ENCODE peak calls at places on chromosomes 7 and 10, in nine cellular contexts. S, B, L, V, T, O, I, R and U are unnamed samples.
A peak's percentile ranks its signal among the peaks of the same experiment; 100 is the strongest.

GRCh38 chr7:132575336-132575986 is 809 bp downstream of the PLXNA4 start:
- DNase-seq in S (no peak), B (peak; percentile 27), L (no peak), V (peak; percentile 18), T (peak; percentile 80), O (peak; percentile 67), I (peak; percentile 68), R (peak; percentile 54), U (no peak)

GRCh38 chr10:3740157-3740871 is 44.7 kb downstream of the KLF6 start:
- DNase-seq in S (no peak), B (no peak), L (no peak), V (peak; percentile 76), T (no peak), O (no peak), I (no peak), R (no peak), U (no peak)

GRCh38 chr10:78516236-78516635 is 482.6 kb downstream of the RPS24 start:
- DNase-seq in S (peak; percentile 8), B (no peak), L (no peak), V (no peak), T (no peak), O (no peak), I (peak; percentile 33), R (no peak), U (no peak)

GRCh38 chr10:7797582-7797981 is 9.6 kb downstream of the ATP5F1C start:
- DNase-seq in S (no peak), B (no peak), L (no peak), V (peak; percentile 96), T (no peak), O (peak; percentile 30), I (no peak), R (no peak), U (no peak)

GRCh38 chr10:70540089-70540788 is 61.7 kb downstream of the PALD1 start:
- DNase-seq in S (no peak), B (no peak), L (no peak), V (no peak), T (no peak), O (no peak), I (peak; percentile 78), R (no peak), U (no peak)

GRCh38 chr7:36357054-36357453 is 32.6 kb upstream of the ANLN start:
- DNase-seq in S (no peak), B (no peak), L (no peak), V (no peak), T (no peak), O (no peak), I (no peak), R (no peak), U (no peak)

GRCh38 chr7:66281678-66282593 is 76.8 kb downstream of the TPST1 start:
- DNase-seq in S (no peak), B (peak; percentile 14), L (peak; percentile 67), V (peak; percentile 98), T (peak; percentile 72), O (peak; percentile 28), I (no peak), R (peak; percentile 46), U (no peak)

GRCh38 chr10:70958396-70958795 is 70.0 kb upstream of the PCBD1 start:
- DNase-seq in S (no peak), B (no peak), L (peak; percentile 2), V (peak; percentile 25), T (no peak), O (no peak), I (no peak), R (no peak), U (no peak)

GRCh38 chr7:36272567-36273269 is 116.9 kb upstream of the ANLN start:
- DNase-seq in S (no peak), B (no peak), L (no peak), V (peak; percentile 35), T (peak; percentile 22), O (no peak), I (peak; percentile 31), R (no peak), U (peak; percentile 89)

GRCh38 chr10:74977913-74978847 is 133.3 kb upstream of the SAMD8 start:
- DNase-seq in S (no peak), B (no peak), L (no peak), V (no peak), T (no peak), O (no peak), I (no peak), R (no peak), U (no peak)

GRCh38 chr10:110455440-110455839 is 42.3 kb upstream of the DUSP5 start:
- DNase-seq in S (no peak), B (no peak), L (peak; percentile 61), V (no peak), T (peak; percentile 30), O (no peak), I (no peak), R (no peak), U (no peak)

DNA sequence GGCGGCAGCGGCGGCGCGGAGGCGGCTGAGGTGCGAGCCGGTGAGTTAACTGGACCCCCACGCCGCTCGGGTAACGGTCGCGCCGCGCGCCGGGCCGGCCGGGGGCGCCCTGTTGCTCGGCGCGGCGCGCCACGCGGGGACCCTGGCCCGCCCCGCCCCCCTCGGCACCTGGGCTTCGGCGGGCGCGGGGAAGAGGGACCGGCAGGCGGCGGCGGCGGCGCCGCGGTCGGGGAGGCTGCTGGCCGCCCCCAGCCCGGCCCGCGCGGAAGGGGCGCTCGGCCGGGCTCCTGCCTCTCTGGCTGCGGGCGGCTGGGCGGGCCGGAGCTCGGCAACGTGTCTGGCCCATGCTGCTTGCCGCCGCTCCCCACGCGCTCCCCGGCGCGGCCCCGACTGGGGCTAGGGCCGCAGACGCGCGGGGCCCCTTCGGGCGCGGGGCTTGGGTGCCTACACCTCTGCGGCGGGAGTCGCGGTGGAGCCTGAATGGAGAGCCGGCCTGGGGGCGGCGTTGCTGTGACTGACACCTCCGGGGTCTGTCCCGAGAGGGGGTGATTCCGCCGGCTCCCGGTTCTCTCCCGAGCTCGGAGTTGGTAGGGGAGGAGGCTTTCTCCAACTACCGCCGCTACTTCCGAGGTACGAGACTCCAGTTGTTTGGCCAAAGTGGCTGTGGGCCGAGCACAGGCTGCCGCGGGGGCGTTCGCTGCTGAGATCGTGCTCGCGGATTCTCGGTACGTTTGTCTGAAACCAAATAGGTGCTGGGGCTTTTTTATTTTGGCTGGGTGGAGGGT is 494 bp downstream of the PALS2 start:
- DNase-seq in S (peak; percentile 18), B (peak; percentile 15), L (peak; percentile 90), V (peak; percentile 50), T (peak; percentile 68), O (peak; percentile 50), I (peak; percentile 83), R (peak; percentile 31), U (peak; percentile 69)
- TF ChIP-seq POLR2A in S (no peak), B (no peak), L (no peak), V (no peak), T (no peak), O (no peak), I (no peak), R (no peak), U (peak; percentile 49)

GRCh38 chr10:130686680-130687300 is 550.6 kb downstream of the GLRX3 start:
- DNase-seq in S (no peak), B (no peak), L (no peak), V (no peak), T (no peak), O (no peak), I (no peak), R (no peak), U (no peak)
- TF ChIP-seq CTCF in S (no peak), B (no peak), L (peak; percentile 23), V (no peak), T (no peak), O (no peak), I (peak; percentile 49), R (no peak), U (peak; percentile 35)

GRCh38 chr7:142906643-142907042 is 21.1 kb upstream of the TRPV6 start:
- DNase-seq in S (no peak), B (no peak), L (no peak), V (no peak), T (no peak), O (no peak), I (no peak), R (no peak), U (no peak)

GRCh38 chr7:142908290-142908689 is 22.7 kb upstream of the TRPV6 start:
- DNase-seq in S (no peak), B (no peak), L (no peak), V (no peak), T (no peak), O (no peak), I (no peak), R (no peak), U (no peak)

GRCh38 chr7:142909921-142910521 is 23.5 kb downstream of the TRPV5 start:
- DNase-seq in S (no peak), B (no peak), L (no peak), V (no peak), T (no peak), O (no peak), I (no peak), R (no peak), U (no peak)

GRCh38 chr7:142905759-142906158 is 20.2 kb upstream of the TRPV6 start:
- DNase-seq in S (no peak), B (no peak), L (no peak), V (no peak), T (no peak), O (no peak), I (no peak), R (no peak), U (no peak)

DNA sequence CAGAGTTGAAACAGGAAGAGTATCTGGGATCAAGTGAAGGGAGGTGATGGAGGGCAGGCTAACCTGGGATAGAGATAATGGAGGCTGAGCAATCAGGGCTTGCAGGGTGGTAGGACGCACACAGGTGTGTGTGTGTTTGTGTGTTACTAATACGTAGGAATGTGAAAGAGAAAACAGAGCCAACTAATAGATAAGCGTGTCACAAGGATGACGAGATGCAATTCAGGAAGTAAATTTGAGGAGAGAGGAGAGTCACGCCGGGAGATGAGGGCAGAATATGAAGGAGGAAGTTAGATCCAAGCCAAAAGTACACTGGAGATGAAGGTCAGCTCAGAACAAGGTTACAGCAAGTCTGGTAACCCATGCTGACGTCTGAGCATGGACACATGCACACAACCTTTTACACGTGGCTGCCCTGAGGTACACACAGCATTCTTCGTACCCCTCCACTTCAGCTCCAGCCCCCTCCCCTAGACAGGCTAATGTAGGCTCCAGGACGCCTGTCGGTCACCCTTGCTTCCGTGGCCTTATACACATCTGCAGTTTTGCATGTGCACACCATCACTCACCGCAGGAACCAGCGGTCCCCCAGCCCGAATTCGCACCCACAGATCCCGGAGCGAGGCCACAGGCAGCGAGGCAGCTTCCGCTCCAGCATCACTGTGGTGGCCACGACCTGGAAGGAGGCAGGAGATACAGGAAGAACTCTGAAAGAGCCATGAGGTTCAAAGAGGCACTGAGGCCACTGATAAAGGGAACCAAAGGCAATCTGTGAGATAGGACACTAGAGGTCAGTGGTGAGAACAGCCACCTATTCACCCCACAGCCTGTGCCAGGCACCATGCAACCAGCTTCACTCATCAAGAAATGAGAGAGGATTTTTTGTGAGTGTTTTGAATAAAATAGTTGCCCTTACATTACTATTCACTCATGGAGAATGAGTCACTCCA is 23.7 kb upstream of the TRPV6 start:
- DNase-seq in S (no peak), B (no peak), L (no peak), V (no peak), T (no peak), O (no peak), I (no peak), R (no peak), U (no peak)
- TF ChIP-seq POLR2A in S (no peak), B (no peak), L (no peak), V (no peak), T (no peak), O (no peak), I (no peak), R (no peak), U (no peak)

DNA sequence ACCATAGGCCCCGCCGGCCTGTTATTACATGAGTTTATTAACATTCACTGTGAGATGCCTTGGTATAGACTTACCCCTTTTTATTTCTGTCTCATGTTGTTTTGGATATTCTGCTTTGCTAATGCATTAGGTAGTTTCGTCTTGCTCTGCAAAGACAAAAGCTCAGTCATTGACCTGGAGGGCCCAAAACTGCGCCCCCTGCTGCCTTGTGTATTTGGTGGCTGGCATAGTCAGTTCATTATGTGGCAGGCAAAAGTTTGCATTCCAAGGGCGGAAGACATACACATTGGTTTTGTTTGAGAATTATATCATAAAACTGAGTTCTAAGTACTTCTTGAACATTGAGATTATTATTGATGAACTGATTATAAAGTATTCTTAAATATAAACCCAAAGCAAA is 372.5 kb downstream of the SDK1 start:
- DNase-seq in S (no peak), B (no peak), L (no peak), V (peak; percentile 6), T (no peak), O (no peak), I (peak; percentile 84), R (no peak), U (no peak)
- TF ChIP-seq CTCF in S (no peak), B (no peak), L (no peak), V (peak; percentile 17), T (no peak), O (no peak), I (peak; percentile 80), R (no peak), U (peak; percentile 31)